ENCODE peak calls at places on chromosomes 11 and 22, in ten cellular contexts. S, Z, R, C, Q, P, D, Y, X and J are unnamed samples.

GRCh38 chr11:73929388-73929787 is 21.4 kb upstream of the DNAJB13 start:
- DNase-seq in D (no peak), Q (no peak), S (no peak), Y (no peak), Z (no peak), R (no peak), C (no peak), X (no peak), P (no peak), J (no peak)

GRCh38 chr11:117877120-117877784 is 794 bp upstream of the FXYD6 start:
- DNase-seq in P (no peak), Q (no peak), Y (no peak), Z (no peak), C (no peak), S (no peak), R (peak; percentile 30), X (no peak), D (no peak), J (no peak)

GRCh38 chr11:8224161-8224591 is 39.5 kb downstream of the LMO1 start:
- DNase-seq in Y (no peak), D (no peak), R (no peak), C (peak; percentile 70), S (no peak), Z (no peak), X (no peak), P (no peak), Q (no peak), J (no peak)

GRCh38 chr11:126419801-126420729 is 64.6 kb downstream of the ST3GAL4 start:
- DNase-seq in Q (no peak), Y (peak; percentile 16), X (peak; percentile 90), S (no peak), R (peak; percentile 88), Z (no peak), C (no peak), D (no peak), P (no peak), J (no peak)

GRCh38 chr11:46808804-46809431 is 37.2 kb downstream of the CKAP5 start:
- DNase-seq in D (peak; percentile 56), Q (peak; percentile 53), R (peak; percentile 41), C (no peak), Y (peak; percentile 63), X (peak; percentile 78), S (no peak), Z (peak; percentile 31), P (no peak), J (peak; percentile 50)

GRCh38 chr11:113132001-113132400 is 170.8 kb downstream of the NCAM1 start:
- DNase-seq in Z (no peak), D (no peak), P (no peak), Q (no peak), C (no peak), R (no peak), Y (no peak), X (no peak), S (no peak), J (no peak)

GRCh38 chr11:19359425-19360000 is 118.8 kb upstream of the E2F8 start:
- DNase-seq in R (no peak), X (peak; percentile 75), P (no peak), D (no peak), Z (no peak), S (no peak), Q (no peak), C (no peak), Y (peak; percentile 85), J (no peak)

GRCh38 chr22:40193429-40194421 is 16.0 kb downstream of the TNRC6B start:
- DNase-seq in C (no peak), P (no peak), R (peak; percentile 69), X (peak; percentile 70), S (no peak), Y (peak; percentile 49), Z (peak; percentile 5), Q (peak; percentile 31), D (peak; percentile 36), J (peak; percentile 57)

GRCh38 chr11:57311109-57311936 is 13.4 kb downstream of the TNKS1BP1 start:
- DNase-seq in P (peak; percentile 99), Y (peak; percentile 98), X (peak; percentile 97), D (peak; percentile 92), Q (peak; percentile 96), Z (peak; percentile 98), R (peak; percentile 99), S (peak; percentile 90), C (peak; percentile 89), J (peak; percentile 98)

GRCh38 chr11:126277780-126278179 is 5.1 kb upstream of the TIRAP start:
- DNase-seq in S (no peak), P (no peak), C (no peak), Q (no peak), Y (no peak), D (no peak), R (no peak), Z (no peak), X (no peak), J (no peak)

GRCh38 chr11:62242021-62242420 is at the start of gene SCGB1D2:
- DNase-seq in S (peak; percentile 57), Z (peak; percentile 23), R (no peak), Y (no peak), Q (peak; percentile 94), P (no peak), C (no peak), X (no peak), D (peak; percentile 44), J (peak; percentile 60)

GRCh38 chr11:62241095-62241494 is 944 bp upstream of the SCGB1D2 start:
- DNase-seq in R (no peak), S (no peak), C (no peak), Q (no peak), P (no peak), X (no peak), Y (no peak), D (no peak), Z (no peak), J (no peak)

GRCh38 chr11:62245271-62245753 is 3.3 kb downstream of the SCGB1D2 start:
- DNase-seq in S (no peak), P (no peak), C (no peak), D (peak; percentile 35), X (peak; percentile 58), Y (peak; percentile 55), R (peak; percentile 54), Q (peak; percentile 63), Z (peak; percentile 24), J (peak; percentile 64)
- TF ChIP-seq CTCF in S (no peak), P (no peak), C (no peak), D (no peak), X (peak; percentile 32), Y (peak; percentile 43), R (peak; percentile 43), Q (peak; percentile 40), Z (peak; percentile 24), J (no peak)

GRCh38 chr22:32203181-32204105 is 1.4 kb downstream of the RFPL2 start:
- DNase-seq in R (no peak), Z (peak; percentile 5), P (no peak), Y (no peak), C (no peak), Q (no peak), S (no peak), X (no peak), D (no peak), J (no peak)
- H3K4me3 ChIP-seq in R (peak overlapping the region; percentile 34), Z (peak overlapping the region; percentile 60), P (no peak overlapping the region), Y (no peak overlapping the region), C (peak overlapping the region; percentile 21), Q (no peak overlapping the region), S (peak overlapping the region; percentile 9), X (no peak overlapping the region), D (no peak overlapping the region), J (no peak overlapping the region)

DNA sequence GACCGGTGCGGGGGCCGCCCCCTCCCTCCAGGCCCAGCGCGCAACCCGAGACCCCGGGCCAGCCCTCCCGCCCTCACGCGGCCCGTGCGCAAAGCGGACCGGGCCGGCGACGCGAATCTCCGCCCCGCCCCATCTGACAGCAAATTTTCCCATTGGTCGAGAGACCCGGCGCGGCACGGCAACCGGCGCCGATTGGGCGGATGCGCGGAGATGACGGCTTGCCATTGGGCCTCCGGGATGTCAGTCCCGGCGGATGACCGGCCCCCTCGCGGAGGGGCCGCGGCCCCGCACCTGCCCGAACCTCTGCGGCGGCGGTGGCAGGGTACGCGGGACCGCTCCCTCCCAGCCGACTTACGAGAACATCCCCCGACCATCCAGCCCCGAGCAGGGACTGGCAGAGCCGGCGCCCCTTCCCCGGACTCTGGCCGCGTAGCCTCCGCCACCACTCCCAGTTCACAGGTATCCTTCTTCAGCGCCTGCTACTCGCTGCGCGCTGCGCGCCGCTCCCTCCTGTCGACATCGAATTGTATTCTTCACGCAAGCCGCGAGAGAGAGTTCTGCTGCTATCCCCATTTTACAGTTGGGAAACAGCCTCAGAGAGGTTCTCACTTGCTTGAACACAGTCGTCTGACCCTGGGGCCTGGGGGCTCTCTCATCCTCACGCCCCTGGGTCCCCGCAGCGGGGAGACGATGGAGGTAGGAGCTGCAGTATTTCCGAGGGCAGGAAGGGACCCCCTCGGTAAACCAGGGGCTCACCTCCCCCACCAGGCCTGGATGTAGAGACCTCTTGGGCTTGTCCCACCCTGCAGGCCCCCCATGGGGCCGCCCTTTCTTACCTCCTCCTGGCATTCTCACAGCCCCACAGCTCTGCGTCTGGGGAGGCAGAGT is at the start of gene ARVCF:
- DNase-seq in P (peak; percentile 95), Y (peak; percentile 91), X (peak; percentile 92), D (peak; percentile 51), Q (peak; percentile 86), Z (peak; percentile 95), C (peak; percentile 94), S (peak; percentile 94), R (peak; percentile 92), J (peak; percentile 93)
- TF ChIP-seq CTCF in P (peak; percentile 55), Y (no peak), X (no peak), D (peak; percentile 19), Q (no peak), Z (no peak), C (no peak), S (peak; percentile 22), R (peak; percentile 10), J (no peak)

GRCh38 chr22:28154856-28155255 is 235.8 kb upstream of the PITPNB start:
- DNase-seq in P (no peak), Y (no peak), C (no peak), X (peak; percentile 47), R (no peak), S (no peak), Z (no peak), Q (no peak), D (no peak), J (no peak)
- H3K4me3 ChIP-seq in P (no peak overlapping the region), Y (no peak overlapping the region), C (no peak overlapping the region), X (no peak overlapping the region), R (no peak overlapping the region), S (no peak overlapping the region), Z (no peak overlapping the region), Q (no peak overlapping the region), D (no peak overlapping the region), J (no peak overlapping the region)

DNA sequence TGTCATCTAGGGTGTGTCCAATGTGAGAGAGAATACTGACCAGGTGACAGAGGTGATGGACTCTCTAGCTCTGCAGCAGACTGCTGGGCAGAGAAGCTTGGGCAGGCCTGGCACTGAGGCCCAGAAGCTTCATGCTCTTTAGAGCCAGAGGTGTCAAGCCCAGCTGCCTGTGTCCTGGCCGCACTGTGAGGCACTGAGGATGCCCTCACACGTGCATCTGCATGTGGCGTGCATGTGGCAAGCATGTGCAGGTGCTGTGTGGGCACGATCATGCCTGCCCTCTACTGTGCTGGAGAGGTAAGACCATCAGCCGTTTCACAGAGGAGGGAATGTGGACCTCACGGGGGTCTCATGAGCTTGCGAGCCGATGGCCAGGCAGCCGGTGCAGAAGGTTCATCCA is 15.8 kb upstream of the TXNRD2 start:
- DNase-seq in C (peak; percentile 66), D (no peak), S (no peak), P (no peak), Y (no peak), Q (no peak), X (no peak), Z (no peak), R (no peak), J (no peak)
- TF ChIP-seq CTCF in C (no peak), D (no peak), S (no peak), P (no peak), Y (no peak), Q (no peak), X (peak; percentile 5), Z (no peak), R (no peak), J (no peak)

GRCh38 chr22:19634576-19634975 is 79.7 kb upstream of the SEPTIN5 start:
- DNase-seq in X (no peak), P (peak; percentile 15), R (no peak), C (no peak), Y (no peak), Z (no peak), S (no peak), Q (no peak), D (no peak), J (no peak)
- H3K4me3 ChIP-seq in X (no peak overlapping the region), P (no peak overlapping the region), R (no peak overlapping the region), C (no peak overlapping the region), Y (no peak overlapping the region), Z (no peak overlapping the region), S (no peak overlapping the region), Q (no peak overlapping the region), D (no peak overlapping the region), J (no peak overlapping the region)